ENCODE peak calls at places on chromosomes 16 and 17, in four cellular contexts. One of them, this sample, is unnamed.

GRCh38 chr16:89080251-89080853 is 13.3 kb upstream of the ACSF3 start:
- DNase-seq in Daoy: no peak
- DNase-seq in SW 1271: no peak
- DNase-seq in GM19239: no peak
- DNase-seq in this sample: no peak

GRCh38 chr17:57636985-57637667 is 108.0 kb downstream of the CCDC182 start:
- DNase-seq in Daoy: peak
- DNase-seq in SW 1271: no peak
- DNase-seq in GM19239: no peak
- DNase-seq in this sample: no peak

GRCh38 chr17:70100983-70101382 is 26.0 kb downstream of the KCNJ16 start:
- DNase-seq in Daoy: no peak
- DNase-seq in SW 1271: no peak
- DNase-seq in GM19239: no peak
- DNase-seq in this sample: no peak

GRCh38 chr16:72427001-72427785 is 255.2 kb upstream of the PMFBP1 start:
- DNase-seq in Daoy: no peak
- DNase-seq in SW 1271: no peak
- DNase-seq in GM19239: no peak
- DNase-seq in this sample: no peak

GRCh38 chr16:66717112-66717675 is 20.7 kb upstream of the CMTM4 start:
- DNase-seq in Daoy: peak
- DNase-seq in SW 1271: no peak
- DNase-seq in GM19239: no peak
- DNase-seq in this sample: no peak

GRCh38 chr17:60817187-60817586 is 139.5 kb downstream of the BCAS3 start:
- DNase-seq in Daoy: no peak
- DNase-seq in SW 1271: no peak
- DNase-seq in GM19239: no peak
- DNase-seq in this sample: no peak

GRCh38 chr17:10398352-10398751 is 23.4 kb downstream of the MYH8 start:
- DNase-seq in Daoy: peak
- DNase-seq in SW 1271: no peak
- DNase-seq in GM19239: no peak
- DNase-seq in this sample: no peak

GRCh38 chr16:76535-77272 is 1.3 kb upstream of the MPG start:
- DNase-seq in Daoy: peak
- DNase-seq in SW 1271: peak
- DNase-seq in GM19239: no peak
- DNase-seq in this sample: no peak

GRCh38 chr17:79960788-79961522 is 74.7 kb downstream of the TBC1D16 start:
- DNase-seq in Daoy: no peak
- DNase-seq in SW 1271: no peak
- DNase-seq in GM19239: no peak
- DNase-seq in this sample: no peak

GRCh38 chr17:48056246-48056745 is 8.1 kb downstream of the NFE2L1 start:
- DNase-seq in Daoy: no peak
- DNase-seq in SW 1271: no peak
- DNase-seq in GM19239: no peak
- DNase-seq in this sample: no peak